ENCODE peak calls at places on chromosomes 12 and 14, in ten cellular contexts. One of them, this sample, is unnamed.
A peak's percentile ranks its signal among the peaks of the same experiment; 100 is the strongest.

GRCh38 chr14:106268013-106268727 is 741.8 kb downstream of the TMEM121 start:
- DNase-seq in neural progenitor cell: no peak
- DNase-seq in CD8-positive, alpha-beta T cell: peak; percentile 86
- DNase-seq in heart right ventricle: no peak
- DNase-seq in A549: no peak
- DNase-seq in choroid plexus epithelial cell: no peak
- DNase-seq in lung: no peak
- DNase-seq in kidney: no peak
- DNase-seq in GM10248: peak; percentile 20
- DNase-seq in foreskin fibroblast: no peak
- DNase-seq in this sample: no peak

GRCh38 chr14:58942516-58942915 is 246.0 kb upstream of the DAAM1 start:
- DNase-seq in neural progenitor cell: no peak
- DNase-seq in CD8-positive, alpha-beta T cell: no peak
- DNase-seq in heart right ventricle: no peak
- DNase-seq in A549: no peak
- DNase-seq in choroid plexus epithelial cell: no peak
- DNase-seq in lung: no peak
- DNase-seq in kidney: no peak
- DNase-seq in GM10248: no peak
- DNase-seq in foreskin fibroblast: no peak
- DNase-seq in this sample: no peak

GRCh38 chr14:65281991-65282908 is 130.3 kb upstream of the FUT8 start:
- DNase-seq in neural progenitor cell: peak; percentile 92
- DNase-seq in CD8-positive, alpha-beta T cell: no peak
- DNase-seq in heart right ventricle: no peak
- DNase-seq in A549: no peak
- DNase-seq in choroid plexus epithelial cell: peak; percentile 83
- DNase-seq in lung: no peak
- DNase-seq in kidney: no peak
- DNase-seq in GM10248: peak; percentile 42
- DNase-seq in foreskin fibroblast: peak; percentile 84
- DNase-seq in this sample: no peak

GRCh38 chr12:54622463-54623183 is 12.1 kb downstream of the LACRT start:
- DNase-seq in neural progenitor cell: no peak
- DNase-seq in CD8-positive, alpha-beta T cell: no peak
- DNase-seq in heart right ventricle: no peak
- DNase-seq in A549: no peak
- DNase-seq in choroid plexus epithelial cell: peak; percentile 39
- DNase-seq in lung: no peak
- DNase-seq in kidney: no peak
- DNase-seq in GM10248: no peak
- DNase-seq in foreskin fibroblast: peak; percentile 2
- DNase-seq in this sample: no peak

GRCh38 chr14:103628221-103628683 is 759 bp upstream of the KLC1 start:
- DNase-seq in neural progenitor cell: peak; percentile 78
- DNase-seq in CD8-positive, alpha-beta T cell: no peak
- DNase-seq in heart right ventricle: peak; percentile 83
- DNase-seq in A549: peak; percentile 72
- DNase-seq in choroid plexus epithelial cell: peak; percentile 70
- DNase-seq in lung: peak; percentile 75
- DNase-seq in kidney: peak; percentile 95
- DNase-seq in GM10248: peak; percentile 55
- DNase-seq in foreskin fibroblast: peak; percentile 87
- DNase-seq in this sample: no peak

GRCh38 chr14:68210729-68211299 is 391.2 kb downstream of the RAD51B start:
- DNase-seq in neural progenitor cell: no peak
- DNase-seq in CD8-positive, alpha-beta T cell: no peak
- DNase-seq in heart right ventricle: no peak
- DNase-seq in A549: no peak
- DNase-seq in choroid plexus epithelial cell: peak; percentile 98
- DNase-seq in lung: peak; percentile 51
- DNase-seq in kidney: no peak
- DNase-seq in GM10248: peak; percentile 77
- DNase-seq in foreskin fibroblast: peak; percentile 93
- DNase-seq in this sample: peak; percentile 1

GRCh38 chr12:50241178-50241577 is 42.1 kb downstream of the LIMA1 start:
- DNase-seq in neural progenitor cell: no peak
- DNase-seq in CD8-positive, alpha-beta T cell: no peak
- DNase-seq in heart right ventricle: no peak
- DNase-seq in A549: peak; percentile 34
- DNase-seq in choroid plexus epithelial cell: peak; percentile 60
- DNase-seq in lung: no peak
- DNase-seq in kidney: no peak
- DNase-seq in GM10248: no peak
- DNase-seq in foreskin fibroblast: no peak
- DNase-seq in this sample: no peak

GRCh38 chr12:13133886-13134285 is 30.4 kb upstream of the GSG1 start:
- DNase-seq in neural progenitor cell: no peak
- DNase-seq in CD8-positive, alpha-beta T cell: no peak
- DNase-seq in heart right ventricle: no peak
- DNase-seq in A549: no peak
- DNase-seq in choroid plexus epithelial cell: no peak
- DNase-seq in lung: no peak
- DNase-seq in kidney: no peak
- DNase-seq in GM10248: no peak
- DNase-seq in foreskin fibroblast: no peak
- DNase-seq in this sample: no peak

GRCh38 chr14:96888593-96888992 is 91.4 kb downstream of the VRK1 start:
- DNase-seq in neural progenitor cell: peak; percentile 73
- DNase-seq in CD8-positive, alpha-beta T cell: no peak
- DNase-seq in heart right ventricle: no peak
- DNase-seq in A549: no peak
- DNase-seq in choroid plexus epithelial cell: peak; percentile 8
- DNase-seq in lung: no peak
- DNase-seq in kidney: no peak
- DNase-seq in GM10248: no peak
- DNase-seq in foreskin fibroblast: no peak
- DNase-seq in this sample: no peak

GRCh38 chr12:75759842-75760260 is 248.4 kb upstream of the KRR1 start:
- DNase-seq in neural progenitor cell: no peak
- DNase-seq in CD8-positive, alpha-beta T cell: no peak
- DNase-seq in heart right ventricle: no peak
- DNase-seq in A549: no peak
- DNase-seq in choroid plexus epithelial cell: peak; percentile 78
- DNase-seq in lung: no peak
- DNase-seq in kidney: no peak
- DNase-seq in GM10248: no peak
- DNase-seq in foreskin fibroblast: peak; percentile 78
- DNase-seq in this sample: no peak

GRCh38 chr14:20247651-20248246 is 8.7 kb downstream of the OR11H4 start:
- DNase-seq in neural progenitor cell: no peak
- DNase-seq in CD8-positive, alpha-beta T cell: no peak
- DNase-seq in heart right ventricle: no peak
- DNase-seq in A549: peak; percentile 10
- DNase-seq in choroid plexus epithelial cell: no peak
- DNase-seq in lung: no peak
- DNase-seq in kidney: no peak
- DNase-seq in GM10248: peak; percentile 10
- DNase-seq in foreskin fibroblast: no peak
- DNase-seq in this sample: no peak
- TF ChIP-seq CTCF in neural progenitor cell: peak; percentile 17
- TF ChIP-seq CTCF in CD8-positive, alpha-beta T cell: peak; percentile 17
- TF ChIP-seq CTCF in heart right ventricle: no peak
- TF ChIP-seq CTCF in A549: peak; percentile 50
- TF ChIP-seq CTCF in choroid plexus epithelial cell: no peak
- TF ChIP-seq CTCF in lung: no peak
- TF ChIP-seq CTCF in kidney: no peak
- TF ChIP-seq CTCF in GM10248: peak; percentile 33
- TF ChIP-seq CTCF in foreskin fibroblast: no peak
- TF ChIP-seq CTCF in this sample: no peak

GRCh38 chr12:5071496-5071895 is 27.8 kb downstream of the KCNA5 start:
- DNase-seq in neural progenitor cell: no peak
- DNase-seq in CD8-positive, alpha-beta T cell: no peak
- DNase-seq in heart right ventricle: no peak
- DNase-seq in A549: no peak
- DNase-seq in choroid plexus epithelial cell: no peak
- DNase-seq in lung: no peak
- DNase-seq in kidney: no peak
- DNase-seq in GM10248: no peak
- DNase-seq in foreskin fibroblast: no peak
- DNase-seq in this sample: no peak
- TF ChIP-seq CTCF in neural progenitor cell: peak; percentile 25
- TF ChIP-seq CTCF in CD8-positive, alpha-beta T cell: no peak
- TF ChIP-seq CTCF in heart right ventricle: no peak
- TF ChIP-seq CTCF in A549: no peak
- TF ChIP-seq CTCF in choroid plexus epithelial cell: no peak
- TF ChIP-seq CTCF in lung: no peak
- TF ChIP-seq CTCF in kidney: no peak
- TF ChIP-seq CTCF in GM10248: no peak
- TF ChIP-seq CTCF in foreskin fibroblast: no peak
- TF ChIP-seq CTCF in this sample: no peak

DNA sequence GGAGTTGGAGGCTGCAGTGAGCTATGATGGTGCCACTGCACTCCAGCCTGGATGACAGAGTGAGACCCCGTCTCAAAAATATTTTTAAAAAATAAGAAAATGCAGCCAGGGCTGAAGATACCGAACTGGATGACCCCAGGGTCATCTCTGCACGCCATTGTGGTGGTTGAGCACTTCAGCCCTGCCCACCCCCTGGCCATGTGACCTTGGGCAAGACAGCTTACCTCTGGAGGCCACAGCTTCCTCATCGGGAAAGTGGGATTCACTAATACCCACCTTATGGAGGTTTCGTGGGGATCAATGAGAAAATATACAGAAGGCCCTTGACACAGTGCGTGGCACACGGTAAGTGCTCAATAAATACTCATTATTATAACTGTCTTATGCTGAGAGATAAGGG is 25.5 kb downstream of the MVK start:
- DNase-seq in neural progenitor cell: no peak
- DNase-seq in CD8-positive, alpha-beta T cell: no peak
- DNase-seq in heart right ventricle: no peak
- DNase-seq in A549: no peak
- DNase-seq in choroid plexus epithelial cell: no peak
- DNase-seq in lung: no peak
- DNase-seq in kidney: no peak
- DNase-seq in GM10248: no peak
- DNase-seq in foreskin fibroblast: no peak
- DNase-seq in this sample: no peak
- TF ChIP-seq CTCF in neural progenitor cell: no peak
- TF ChIP-seq CTCF in CD8-positive, alpha-beta T cell: no peak
- TF ChIP-seq CTCF in heart right ventricle: no peak
- TF ChIP-seq CTCF in A549: no peak
- TF ChIP-seq CTCF in choroid plexus epithelial cell: no peak
- TF ChIP-seq CTCF in lung: no peak
- TF ChIP-seq CTCF in kidney: no peak
- TF ChIP-seq CTCF in GM10248: no peak
- TF ChIP-seq CTCF in foreskin fibroblast: no peak
- TF ChIP-seq CTCF in this sample: no peak

DNA sequence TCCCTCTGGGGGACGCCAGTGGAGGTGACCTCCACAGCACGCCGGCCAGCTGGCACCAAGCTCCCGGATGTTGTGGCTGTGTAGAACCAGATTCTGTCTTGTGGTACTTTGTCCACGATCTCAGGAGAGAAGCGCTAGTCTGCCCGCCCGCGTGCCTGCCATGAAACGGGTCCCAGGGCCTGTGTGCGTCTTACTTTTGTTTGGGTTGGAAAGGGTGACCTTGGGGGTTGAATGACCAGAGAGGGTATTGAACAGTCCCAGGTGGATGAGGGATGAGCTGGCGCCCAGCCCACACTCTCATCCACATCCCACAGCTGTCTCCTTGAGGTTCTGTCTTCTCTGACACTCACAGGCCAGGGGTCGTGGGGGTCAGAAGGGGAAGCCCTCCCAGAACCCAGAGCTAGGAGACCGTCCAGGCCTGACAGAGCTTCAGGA is 78.3 kb downstream of the WDR20 start:
- DNase-seq in neural progenitor cell: no peak
- DNase-seq in CD8-positive, alpha-beta T cell: no peak
- DNase-seq in heart right ventricle: no peak
- DNase-seq in A549: no peak
- DNase-seq in choroid plexus epithelial cell: no peak
- DNase-seq in lung: no peak
- DNase-seq in kidney: no peak
- DNase-seq in GM10248: no peak
- DNase-seq in foreskin fibroblast: no peak
- DNase-seq in this sample: no peak
- TF ChIP-seq CTCF in neural progenitor cell: no peak
- TF ChIP-seq CTCF in CD8-positive, alpha-beta T cell: no peak
- TF ChIP-seq CTCF in heart right ventricle: no peak
- TF ChIP-seq CTCF in A549: no peak
- TF ChIP-seq CTCF in choroid plexus epithelial cell: no peak
- TF ChIP-seq CTCF in lung: no peak
- TF ChIP-seq CTCF in kidney: no peak
- TF ChIP-seq CTCF in GM10248: no peak
- TF ChIP-seq CTCF in foreskin fibroblast: no peak
- TF ChIP-seq CTCF in this sample: no peak

GRCh38 chr14:77991128-77991772 is 178.9 kb upstream of the NRXN3 start:
- DNase-seq in neural progenitor cell: peak; percentile 23
- DNase-seq in CD8-positive, alpha-beta T cell: no peak
- DNase-seq in heart right ventricle: no peak
- DNase-seq in A549: no peak
- DNase-seq in choroid plexus epithelial cell: no peak
- DNase-seq in lung: no peak
- DNase-seq in kidney: no peak
- DNase-seq in GM10248: no peak
- DNase-seq in foreskin fibroblast: no peak
- DNase-seq in this sample: no peak
- TF ChIP-seq CTCF in neural progenitor cell: peak; percentile 13
- TF ChIP-seq CTCF in CD8-positive, alpha-beta T cell: no peak
- TF ChIP-seq CTCF in heart right ventricle: no peak
- TF ChIP-seq CTCF in A549: no peak
- TF ChIP-seq CTCF in choroid plexus epithelial cell: no peak
- TF ChIP-seq CTCF in lung: no peak
- TF ChIP-seq CTCF in kidney: no peak
- TF ChIP-seq CTCF in GM10248: no peak
- TF ChIP-seq CTCF in foreskin fibroblast: no peak
- TF ChIP-seq CTCF in this sample: no peak